ENCODE peak calls at places on chromosomes 11 and 22, in six cellular contexts. One of them, this sample, is unnamed.

GRCh38 chr11:108985611-108986279 is 320.9 kb downstream of the DDX10 start:
- DNase-seq in CD4-positive, alpha-beta T cell: no peak
- DNase-seq in trophoblast cell: no peak
- DNase-seq in lower leg skin: no peak
- DNase-seq in fibroblast of gingiva: peak
- DNase-seq in GOT3: no peak
- DNase-seq in this sample: no peak

GRCh38 chr22:43148581-43148980 is 2.8 kb upstream of the TSPO start:
- DNase-seq in CD4-positive, alpha-beta T cell: no peak
- DNase-seq in trophoblast cell: no peak
- DNase-seq in lower leg skin: no peak
- DNase-seq in fibroblast of gingiva: no peak
- DNase-seq in GOT3: no peak
- DNase-seq in this sample: no peak

GRCh38 chr11:8330416-8330815 is 66.7 kb upstream of the LMO1 start:
- DNase-seq in CD4-positive, alpha-beta T cell: no peak
- DNase-seq in trophoblast cell: no peak
- DNase-seq in lower leg skin: no peak
- DNase-seq in fibroblast of gingiva: no peak
- DNase-seq in GOT3: no peak
- DNase-seq in this sample: no peak

GRCh38 chr11:81224396-81224795 is 1509.3 kb downstream of the FAM181B start:
- DNase-seq in CD4-positive, alpha-beta T cell: no peak
- DNase-seq in trophoblast cell: no peak
- DNase-seq in lower leg skin: no peak
- DNase-seq in fibroblast of gingiva: no peak
- DNase-seq in GOT3: no peak
- DNase-seq in this sample: no peak

GRCh38 chr22:31607696-31608095 is 54.3 kb downstream of the PISD start:
- DNase-seq in CD4-positive, alpha-beta T cell: no peak
- DNase-seq in trophoblast cell: no peak
- DNase-seq in lower leg skin: no peak
- DNase-seq in fibroblast of gingiva: no peak
- DNase-seq in GOT3: no peak
- DNase-seq in this sample: no peak

GRCh38 chr11:117273550-117274289 is 17.4 kb upstream of the BACE1-AS start:
- DNase-seq in CD4-positive, alpha-beta T cell: no peak
- DNase-seq in trophoblast cell: no peak
- DNase-seq in lower leg skin: no peak
- DNase-seq in fibroblast of gingiva: peak
- DNase-seq in GOT3: no peak
- DNase-seq in this sample: no peak

GRCh38 chr11:26947904-26948639 is 45.8 kb upstream of the FIBIN start:
- DNase-seq in CD4-positive, alpha-beta T cell: no peak
- DNase-seq in trophoblast cell: peak
- DNase-seq in lower leg skin: no peak
- DNase-seq in fibroblast of gingiva: peak
- DNase-seq in GOT3: no peak
- DNase-seq in this sample: no peak

GRCh38 chr11:111814567-111814966 is 48.4 kb upstream of the PPP2R1B start:
- DNase-seq in CD4-positive, alpha-beta T cell: no peak
- DNase-seq in trophoblast cell: peak
- DNase-seq in lower leg skin: no peak
- DNase-seq in fibroblast of gingiva: peak
- DNase-seq in GOT3: no peak
- DNase-seq in this sample: no peak

GRCh38 chr11:43316451-43316850 is 4.7 kb downstream of the API5 start:
- DNase-seq in CD4-positive, alpha-beta T cell: no peak
- DNase-seq in trophoblast cell: no peak
- DNase-seq in lower leg skin: no peak
- DNase-seq in fibroblast of gingiva: no peak
- DNase-seq in GOT3: no peak
- DNase-seq in this sample: no peak

GRCh38 chr22:49668402-49668801 is 159.3 kb downstream of the BRD1 start:
- DNase-seq in CD4-positive, alpha-beta T cell: no peak
- DNase-seq in trophoblast cell: no peak
- DNase-seq in lower leg skin: no peak
- DNase-seq in fibroblast of gingiva: no peak
- DNase-seq in GOT3: no peak
- DNase-seq in this sample: no peak

GRCh38 chr11:67304511-67305113 is 1.3 kb downstream of the SSH3 start:
- DNase-seq in CD4-positive, alpha-beta T cell: no peak
- DNase-seq in trophoblast cell: no peak
- DNase-seq in lower leg skin: no peak
- DNase-seq in fibroblast of gingiva: no peak
- DNase-seq in GOT3: no peak
- DNase-seq in this sample: no peak

GRCh38 chr11:111367411-111368284 is 11.4 kb downstream of the POU2AF1 start:
- DNase-seq in CD4-positive, alpha-beta T cell: no peak
- DNase-seq in trophoblast cell: no peak
- DNase-seq in lower leg skin: no peak
- DNase-seq in fibroblast of gingiva: no peak
- DNase-seq in GOT3: no peak
- DNase-seq in this sample: peak

GRCh38 chr11:118618991-118619375 is 11.6 kb downstream of the PHLDB1 start:
- DNase-seq in CD4-positive, alpha-beta T cell: no peak
- DNase-seq in trophoblast cell: no peak
- DNase-seq in lower leg skin: peak
- DNase-seq in fibroblast of gingiva: peak
- DNase-seq in GOT3: no peak
- DNase-seq in this sample: no peak

GRCh38 chr11:19117760-19118097 is 761 bp downstream of the ZDHHC13 start:
- DNase-seq in CD4-positive, alpha-beta T cell: no peak
- DNase-seq in trophoblast cell: no peak
- DNase-seq in lower leg skin: no peak
- DNase-seq in fibroblast of gingiva: peak
- DNase-seq in GOT3: no peak
- DNase-seq in this sample: no peak

GRCh38 chr11:111788051-111788450 is 21.9 kb upstream of the PPP2R1B start:
- DNase-seq in CD4-positive, alpha-beta T cell: no peak
- DNase-seq in trophoblast cell: no peak
- DNase-seq in lower leg skin: peak
- DNase-seq in fibroblast of gingiva: no peak
- DNase-seq in GOT3: no peak
- DNase-seq in this sample: no peak

GRCh38 chr22:27270818-27271510 is 530.6 kb downstream of the MN1 start:
- DNase-seq in CD4-positive, alpha-beta T cell: no peak
- DNase-seq in trophoblast cell: no peak
- DNase-seq in lower leg skin: no peak
- DNase-seq in fibroblast of gingiva: no peak
- DNase-seq in GOT3: no peak
- DNase-seq in this sample: no peak

GRCh38 chr11:24935059-24935458 is 438.2 kb downstream of the LUZP2 start:
- DNase-seq in CD4-positive, alpha-beta T cell: no peak
- DNase-seq in trophoblast cell: no peak
- DNase-seq in lower leg skin: no peak
- DNase-seq in fibroblast of gingiva: no peak
- DNase-seq in GOT3: no peak
- DNase-seq in this sample: no peak

GRCh38 chr11:61777234-61778090 is 14.9 kb downstream of the TMEM258 start:
- DNase-seq in CD4-positive, alpha-beta T cell: peak
- DNase-seq in trophoblast cell: no peak
- DNase-seq in lower leg skin: no peak
- DNase-seq in fibroblast of gingiva: no peak
- DNase-seq in GOT3: no peak
- DNase-seq in this sample: peak

GRCh38 chr11:35608502-35608901 is 9.8 kb upstream of the FJX1 start:
- DNase-seq in CD4-positive, alpha-beta T cell: no peak
- DNase-seq in trophoblast cell: no peak
- DNase-seq in lower leg skin: no peak
- DNase-seq in fibroblast of gingiva: no peak
- DNase-seq in GOT3: no peak
- DNase-seq in this sample: no peak

GRCh38 chr11:64675417-64676252 is 47.4 kb downstream of the NRXN2 start:
- DNase-seq in CD4-positive, alpha-beta T cell: no peak
- DNase-seq in trophoblast cell: no peak
- DNase-seq in lower leg skin: peak
- DNase-seq in fibroblast of gingiva: peak
- DNase-seq in GOT3: no peak
- DNase-seq in this sample: no peak

GRCh38 chr22:30810105-30810504 is 115.4 kb downstream of the OSBP2 start:
- DNase-seq in CD4-positive, alpha-beta T cell: no peak
- DNase-seq in trophoblast cell: no peak
- DNase-seq in lower leg skin: no peak
- DNase-seq in fibroblast of gingiva: no peak
- DNase-seq in GOT3: no peak
- DNase-seq in this sample: no peak

GRCh38 chr11:133993921-133994320 is 37.2 kb upstream of the IGSF9B start:
- DNase-seq in CD4-positive, alpha-beta T cell: no peak
- DNase-seq in trophoblast cell: no peak
- DNase-seq in lower leg skin: no peak
- DNase-seq in fibroblast of gingiva: no peak
- DNase-seq in GOT3: no peak
- DNase-seq in this sample: no peak

GRCh38 chr11:84420261-84420660 is 1134.1 kb upstream of the CCDC90B start:
- DNase-seq in CD4-positive, alpha-beta T cell: no peak
- DNase-seq in trophoblast cell: no peak
- DNase-seq in lower leg skin: no peak
- DNase-seq in fibroblast of gingiva: no peak
- DNase-seq in GOT3: no peak
- DNase-seq in this sample: no peak

GRCh38 chr11:113163291-113164030 is 150.9 kb upstream of the TTC12 start:
- DNase-seq in CD4-positive, alpha-beta T cell: no peak
- DNase-seq in trophoblast cell: no peak
- DNase-seq in lower leg skin: no peak
- DNase-seq in fibroblast of gingiva: peak
- DNase-seq in GOT3: peak
- DNase-seq in this sample: no peak

GRCh38 chr11:10257478-10257877 is 36.5 kb downstream of the SBF2 start:
- DNase-seq in CD4-positive, alpha-beta T cell: no peak
- DNase-seq in trophoblast cell: no peak
- DNase-seq in lower leg skin: no peak
- DNase-seq in fibroblast of gingiva: no peak
- DNase-seq in GOT3: no peak
- DNase-seq in this sample: no peak

GRCh38 chr11:106463796-106464201 is 386.3 kb downstream of the AASDHPPT start:
- DNase-seq in CD4-positive, alpha-beta T cell: no peak
- DNase-seq in trophoblast cell: peak
- DNase-seq in lower leg skin: no peak
- DNase-seq in fibroblast of gingiva: no peak
- DNase-seq in GOT3: no peak
- DNase-seq in this sample: no peak

GRCh38 chr22:38153821-38154562 is 27.6 kb downstream of the PLA2G6 start:
- DNase-seq in CD4-positive, alpha-beta T cell: no peak
- DNase-seq in trophoblast cell: peak
- DNase-seq in lower leg skin: no peak
- DNase-seq in fibroblast of gingiva: no peak
- DNase-seq in GOT3: no peak
- DNase-seq in this sample: no peak

GRCh38 chr11:102831128-102831708 is 12.2 kb downstream of the MMP3 start:
- DNase-seq in CD4-positive, alpha-beta T cell: no peak
- DNase-seq in trophoblast cell: no peak
- DNase-seq in lower leg skin: peak
- DNase-seq in fibroblast of gingiva: peak
- DNase-seq in GOT3: no peak
- DNase-seq in this sample: no peak

GRCh38 chr22:23285236-23285635 is 104.9 kb downstream of the BCR start:
- DNase-seq in CD4-positive, alpha-beta T cell: no peak
- DNase-seq in trophoblast cell: no peak
- DNase-seq in lower leg skin: no peak
- DNase-seq in fibroblast of gingiva: no peak
- DNase-seq in GOT3: no peak
- DNase-seq in this sample: no peak

GRCh38 chr11:2102132-2102882 is 36.9 kb downstream of the IGF2 start:
- DNase-seq in CD4-positive, alpha-beta T cell: no peak
- DNase-seq in trophoblast cell: no peak
- DNase-seq in lower leg skin: no peak
- DNase-seq in fibroblast of gingiva: no peak
- DNase-seq in GOT3: no peak
- DNase-seq in this sample: no peak

GRCh38 chr22:36027960-36028645 is 521 bp downstream of the RBFOX2 start:
- DNase-seq in CD4-positive, alpha-beta T cell: no peak
- DNase-seq in trophoblast cell: no peak
- DNase-seq in lower leg skin: no peak
- DNase-seq in fibroblast of gingiva: no peak
- DNase-seq in GOT3: no peak
- DNase-seq in this sample: no peak

GRCh38 chr22:38462960-38463784 is 4.7 kb upstream of the KDELR3 start:
- DNase-seq in CD4-positive, alpha-beta T cell: no peak
- DNase-seq in trophoblast cell: peak
- DNase-seq in lower leg skin: no peak
- DNase-seq in fibroblast of gingiva: no peak
- DNase-seq in GOT3: no peak
- DNase-seq in this sample: no peak

GRCh38 chr11:91173701-91174100 is 950.9 kb upstream of the CHORDC1 start:
- DNase-seq in CD4-positive, alpha-beta T cell: no peak
- DNase-seq in trophoblast cell: no peak
- DNase-seq in lower leg skin: no peak
- DNase-seq in fibroblast of gingiva: no peak
- DNase-seq in GOT3: no peak
- DNase-seq in this sample: no peak

GRCh38 chr11:116518141-116518540 is 254.6 kb downstream of the BUD13 start:
- DNase-seq in CD4-positive, alpha-beta T cell: no peak
- DNase-seq in trophoblast cell: no peak
- DNase-seq in lower leg skin: no peak
- DNase-seq in fibroblast of gingiva: no peak
- DNase-seq in GOT3: no peak
- DNase-seq in this sample: no peak

GRCh38 chr11:19442554-19442910 is 201.8 kb upstream of the E2F8 start:
- DNase-seq in CD4-positive, alpha-beta T cell: no peak
- DNase-seq in trophoblast cell: no peak
- DNase-seq in lower leg skin: no peak
- DNase-seq in fibroblast of gingiva: no peak
- DNase-seq in GOT3: no peak
- DNase-seq in this sample: no peak

GRCh38 chr22:50220603-50221409 is 20.0 kb downstream of the SELENOO start:
- DNase-seq in CD4-positive, alpha-beta T cell: no peak
- DNase-seq in trophoblast cell: no peak
- DNase-seq in lower leg skin: no peak
- DNase-seq in fibroblast of gingiva: no peak
- DNase-seq in GOT3: no peak
- DNase-seq in this sample: no peak

GRCh38 chr11:72684236-72684912 is 10.2 kb upstream of the PDE2A start:
- DNase-seq in CD4-positive, alpha-beta T cell: peak
- DNase-seq in trophoblast cell: peak
- DNase-seq in lower leg skin: peak
- DNase-seq in fibroblast of gingiva: peak
- DNase-seq in GOT3: no peak
- DNase-seq in this sample: peak